ENCODE peak calls at places on chromosomes 13 and 19, in four cellular contexts. G is activated CD4-positive, alpha-beta T cell treated with anti-CD3 and anti-CD28 coated beads, Interleukin-2, amount 50 U/mL, for 4 hours; H is midbrain; R is effector memory CD4-positive, alpha-beta T cell. N is an unnamed sample.
A peak's percentile ranks its signal among the peaks of the same experiment; 100 is the strongest.

GRCh38 chr13:77291779-77292178 is 35.1 kb downstream of the MYCBP2 start:
- DNase-seq in H (no peak), G (no peak), R (no peak), N (no peak)

GRCh38 chr19:906480-906879 is 6.5 kb downstream of the R3HDM4 start:
- DNase-seq in G (no peak), R (no peak), H (no peak), N (no peak)

GRCh38 chr13:94858856-94859811 is 146.8 kb upstream of the SOX21 start:
- DNase-seq in H (peak; percentile 51), G (no peak), R (no peak), N (no peak)

GRCh38 chr13:44272692-44273091 is 100.9 kb upstream of the SERP2 start:
- DNase-seq in G (no peak), H (no peak), R (no peak), N (no peak)

GRCh38 chr19:32465176-32465575 is 59.6 kb downstream of the DPY19L3 start:
- DNase-seq in R (no peak), G (no peak), H (no peak), N (no peak)

GRCh38 chr13:31835932-31836331 is 96.6 kb downstream of the RXFP2 start:
- DNase-seq in R (no peak), G (no peak), H (no peak), N (no peak)

GRCh38 chr19:19285723-19286122 is 12.6 kb upstream of the TM6SF2 start:
- DNase-seq in R (no peak), H (no peak), G (no peak), N (no peak)

GRCh38 chr19:10641248-10641647 is 12.9 kb upstream of the ILF3 start:
- DNase-seq in R (no peak), G (no peak), H (no peak), N (no peak)

GRCh38 chr19:55149078-55150003 is at the start of gene TNNT1:
- DNase-seq in H (no peak), R (no peak), G (no peak), N (no peak)

GRCh38 chr13:111184685-111185401 is 69.7 kb downstream of the ARHGEF7 start:
- DNase-seq in R (peak; percentile 19), G (no peak), H (no peak), N (no peak)

GRCh38 chr19:47523473-47523872 is 8.6 kb upstream of the NAPA start:
- DNase-seq in G (no peak), R (no peak), H (no peak), N (no peak)

GRCh38 chr19:14385492-14385891 is 4.2 kb downstream of the ADGRE5 start:
- DNase-seq in R (no peak), G (no peak), H (no peak), N (no peak)

GRCh38 chr19:48413879-48414623 is 20.6 kb downstream of the GRIN2D start:
- DNase-seq in H (no peak), R (no peak), G (no peak), N (no peak)

GRCh38 chr13:51066091-51066831 is 44.8 kb downstream of the C13orf42 start:
- DNase-seq in R (no peak), H (no peak), G (no peak), N (no peak)

GRCh38 chr13:38086721-38087120 is 217.1 kb upstream of the TRPC4 start:
- DNase-seq in R (no peak), H (no peak), G (no peak), N (no peak)

GRCh38 chr19:48659768-48660167 is 13.0 kb downstream of the NTN5 start:
- DNase-seq in G (no peak), R (no peak), H (peak; percentile 20), N (no peak)

GRCh38 chr13:110109910-110110309 is 197.0 kb downstream of the COL4A1 start:
- DNase-seq in R (no peak), G (no peak), H (no peak), N (no peak)

GRCh38 chr19:56253737-56254136 is 18.8 kb upstream of the EDDM13 start:
- DNase-seq in G (no peak), H (peak; percentile 43), R (no peak), N (no peak)

GRCh38 chr13:26163812-26164211 is 58.3 kb downstream of the RNF6 start:
- DNase-seq in R (no peak), H (no peak), G (no peak), N (no peak)

GRCh38 chr13:112901951-112902651 is 66.9 kb upstream of the MCF2L start:
- DNase-seq in R (no peak), H (no peak), G (no peak), N (no peak)

GRCh38 chr19:46226438-46226973 is 3.0 kb upstream of the IGFL1 start:
- DNase-seq in R (no peak), H (no peak), G (no peak), N (no peak)

GRCh38 chr19:13984186-13984585 is 21.9 kb downstream of the RFX1 start:
- DNase-seq in G (no peak), H (no peak), R (no peak), N (no peak)

GRCh38 chr13:100944791-100945345 is 270.3 kb upstream of the TMTC4 start:
- DNase-seq in G (no peak), H (no peak), R (no peak), N (no peak)

GRCh38 chr19:4139614-4140236 is 13.7 kb upstream of the CREB3L3 start:
- DNase-seq in H (peak; percentile 39), G (peak; percentile 91), R (peak; percentile 65), N (peak; percentile 80)

GRCh38 chr13:29476046-29476445 is 119.4 kb downstream of the SLC7A1 start:
- DNase-seq in G (no peak), R (no peak), H (no peak), N (no peak)

GRCh38 chr13:35496761-35497386 is 20.4 kb upstream of the MAB21L1 start:
- DNase-seq in G (no peak), R (no peak), H (no peak), N (no peak)

GRCh38 chr13:97257800-97258799 is 36.0 kb downstream of the MBNL2 start:
- DNase-seq in G (no peak), H (no peak), R (peak; percentile 17), N (no peak)

GRCh38 chr13:99996177-99996705 is 14.7 kb downstream of the ZIC2 start:
- DNase-seq in R (no peak), H (no peak), G (no peak), N (no peak)

GRCh38 chr13:26037302-26037701 is 14.5 kb downstream of the SHISA2 start:
- DNase-seq in R (no peak), G (no peak), H (peak; percentile 77), N (peak; percentile 21)

GRCh38 chr13:29454931-29455481 is 140.5 kb downstream of the SLC7A1 start:
- DNase-seq in R (no peak), G (no peak), H (no peak), N (no peak)

GRCh38 chr13:37526710-37527446 is 71.7 kb downstream of the POSTN start:
- DNase-seq in R (no peak), G (no peak), H (no peak), N (no peak)

GRCh38 chr19:45477216-45477615 is 9.4 kb downstream of the FOSB start:
- DNase-seq in G (no peak), H (no peak), R (no peak), N (no peak)

GRCh38 chr13:32426981-32427851 is 714 bp downstream of the N4BP2L1 start:
- DNase-seq in H (peak; percentile 24), R (peak; percentile 47), G (peak; percentile 47), N (peak; percentile 62)

GRCh38 chr13:95497307-95497943 is 55.1 kb upstream of the CLDN10 start:
- DNase-seq in R (no peak), H (peak; percentile 80), G (no peak), N (no peak)